ENCODE peak calls at places on chromosomes 5 and 9, in nine cellular contexts. One of them, this sample, is unnamed.

GRCh38 chr9:96420468-96421219 is 2.5 kb upstream of the ZNF367 start:
- DNase-seq in stomach: no peak
- DNase-seq in psoas muscle: no peak
- DNase-seq in GM12878: peak; percentile 61
- DNase-seq in lower leg skin: peak; percentile 71
- DNase-seq in CD4-positive, alpha-beta T cell: no peak
- DNase-seq in left ventricle myocardium inferior: no peak
- DNase-seq in GM13976: no peak
- DNase-seq in GM10248: peak; percentile 36
- DNase-seq in this sample: peak; percentile 81

GRCh38 chr9:130017035-130017909 is 25.7 kb downstream of the FNBP1 start:
- DNase-seq in GM10248: no peak
- DNase-seq in CD4-positive, alpha-beta T cell: no peak
- DNase-seq in psoas muscle: no peak
- DNase-seq in stomach: no peak
- DNase-seq in GM13976: no peak
- DNase-seq in GM12878: no peak
- DNase-seq in left ventricle myocardium inferior: no peak
- DNase-seq in lower leg skin: no peak
- DNase-seq in this sample: no peak

GRCh38 chr9:12702160-12702758 is 9.1 kb downstream of the TYRP1 start:
- DNase-seq in left ventricle myocardium inferior: no peak
- DNase-seq in lower leg skin: no peak
- DNase-seq in psoas muscle: peak; percentile 46
- DNase-seq in GM13976: no peak
- DNase-seq in GM12878: no peak
- DNase-seq in GM10248: no peak
- DNase-seq in stomach: no peak
- DNase-seq in CD4-positive, alpha-beta T cell: no peak
- DNase-seq in this sample: no peak

GRCh38 chr5:30832519-30832918 is 361.0 kb upstream of the CDH6 start:
- DNase-seq in GM12878: no peak
- DNase-seq in GM13976: no peak
- DNase-seq in psoas muscle: no peak
- DNase-seq in CD4-positive, alpha-beta T cell: no peak
- DNase-seq in GM10248: no peak
- DNase-seq in stomach: no peak
- DNase-seq in left ventricle myocardium inferior: no peak
- DNase-seq in lower leg skin: no peak
- DNase-seq in this sample: no peak

GRCh38 chr5:10913846-10914245 is 152.8 kb upstream of the DAP start:
- DNase-seq in GM13976: no peak
- DNase-seq in CD4-positive, alpha-beta T cell: no peak
- DNase-seq in lower leg skin: no peak
- DNase-seq in GM12878: no peak
- DNase-seq in stomach: no peak
- DNase-seq in psoas muscle: no peak
- DNase-seq in left ventricle myocardium inferior: no peak
- DNase-seq in GM10248: no peak
- DNase-seq in this sample: no peak

GRCh38 chr5:82165740-82166530 is 112.2 kb downstream of the RPS23 start:
- DNase-seq in CD4-positive, alpha-beta T cell: peak; percentile 4
- DNase-seq in GM13976: peak; percentile 31
- DNase-seq in left ventricle myocardium inferior: peak; percentile 59
- DNase-seq in lower leg skin: peak; percentile 84
- DNase-seq in GM10248: peak; percentile 29
- DNase-seq in psoas muscle: peak; percentile 83
- DNase-seq in GM12878: peak; percentile 39
- DNase-seq in stomach: peak; percentile 65
- DNase-seq in this sample: no peak

GRCh38 chr9:27654629-27655285 is 81.5 kb upstream of the C9orf72 start:
- DNase-seq in GM13976: no peak
- DNase-seq in CD4-positive, alpha-beta T cell: no peak
- DNase-seq in lower leg skin: no peak
- DNase-seq in left ventricle myocardium inferior: no peak
- DNase-seq in psoas muscle: no peak
- DNase-seq in GM12878: no peak
- DNase-seq in GM10248: no peak
- DNase-seq in stomach: peak; percentile 68
- DNase-seq in this sample: no peak

GRCh38 chr9:93645921-93646639 is 69.7 kb downstream of the PHF2 start:
- DNase-seq in left ventricle myocardium inferior: no peak
- DNase-seq in GM10248: no peak
- DNase-seq in lower leg skin: no peak
- DNase-seq in CD4-positive, alpha-beta T cell: no peak
- DNase-seq in GM12878: no peak
- DNase-seq in GM13976: no peak
- DNase-seq in psoas muscle: peak; percentile 42
- DNase-seq in stomach: no peak
- DNase-seq in this sample: no peak

GRCh38 chr9:10045598-10045997 is 567.2 kb downstream of the PTPRD start:
- DNase-seq in GM10248: no peak
- DNase-seq in psoas muscle: no peak
- DNase-seq in lower leg skin: no peak
- DNase-seq in stomach: no peak
- DNase-seq in CD4-positive, alpha-beta T cell: no peak
- DNase-seq in GM12878: no peak
- DNase-seq in GM13976: no peak
- DNase-seq in left ventricle myocardium inferior: no peak
- DNase-seq in this sample: no peak

GRCh38 chr5:135042595-135042994 is 8.6 kb upstream of the PITX1 start:
- DNase-seq in CD4-positive, alpha-beta T cell: no peak
- DNase-seq in GM12878: no peak
- DNase-seq in GM13976: no peak
- DNase-seq in lower leg skin: no peak
- DNase-seq in psoas muscle: peak; percentile 10
- DNase-seq in GM10248: no peak
- DNase-seq in stomach: no peak
- DNase-seq in left ventricle myocardium inferior: no peak
- DNase-seq in this sample: no peak

GRCh38 chr5:168877132-168877895 is 298.1 kb upstream of the PANK3 start:
- DNase-seq in CD4-positive, alpha-beta T cell: no peak
- DNase-seq in lower leg skin: no peak
- DNase-seq in psoas muscle: no peak
- DNase-seq in GM10248: no peak
- DNase-seq in left ventricle myocardium inferior: no peak
- DNase-seq in GM12878: no peak
- DNase-seq in stomach: no peak
- DNase-seq in GM13976: no peak
- DNase-seq in this sample: no peak

GRCh38 chr9:75953218-75953617 is 62.7 kb downstream of the PCSK5 start:
- DNase-seq in CD4-positive, alpha-beta T cell: no peak
- DNase-seq in psoas muscle: no peak
- DNase-seq in lower leg skin: no peak
- DNase-seq in stomach: no peak
- DNase-seq in GM10248: no peak
- DNase-seq in GM13976: no peak
- DNase-seq in left ventricle myocardium inferior: no peak
- DNase-seq in GM12878: no peak
- DNase-seq in this sample: no peak

GRCh38 chr9:90896231-90896630 is 94.6 kb downstream of the SYK start:
- DNase-seq in psoas muscle: no peak
- DNase-seq in CD4-positive, alpha-beta T cell: no peak
- DNase-seq in lower leg skin: no peak
- DNase-seq in stomach: no peak
- DNase-seq in GM10248: no peak
- DNase-seq in GM12878: no peak
- DNase-seq in GM13976: no peak
- DNase-seq in left ventricle myocardium inferior: no peak
- DNase-seq in this sample: no peak

GRCh38 chr9:90895786-90896185 is 94.2 kb downstream of the SYK start:
- DNase-seq in left ventricle myocardium inferior: no peak
- DNase-seq in GM12878: no peak
- DNase-seq in lower leg skin: no peak
- DNase-seq in GM13976: no peak
- DNase-seq in CD4-positive, alpha-beta T cell: no peak
- DNase-seq in psoas muscle: no peak
- DNase-seq in stomach: no peak
- DNase-seq in GM10248: no peak
- DNase-seq in this sample: no peak

GRCh38 chr9:90899287-90899686 is 97.7 kb downstream of the SYK start:
- DNase-seq in left ventricle myocardium inferior: no peak
- DNase-seq in GM13976: no peak
- DNase-seq in GM10248: no peak
- DNase-seq in GM12878: no peak
- DNase-seq in CD4-positive, alpha-beta T cell: no peak
- DNase-seq in psoas muscle: no peak
- DNase-seq in stomach: no peak
- DNase-seq in lower leg skin: no peak
- DNase-seq in this sample: no peak

GRCh38 chr9:90900130-90900529 is 98.5 kb downstream of the SYK start:
- DNase-seq in GM13976: no peak
- DNase-seq in GM12878: no peak
- DNase-seq in GM10248: no peak
- DNase-seq in stomach: no peak
- DNase-seq in lower leg skin: no peak
- DNase-seq in CD4-positive, alpha-beta T cell: no peak
- DNase-seq in left ventricle myocardium inferior: peak; percentile 52
- DNase-seq in psoas muscle: peak; percentile 71
- DNase-seq in this sample: no peak

DNA sequence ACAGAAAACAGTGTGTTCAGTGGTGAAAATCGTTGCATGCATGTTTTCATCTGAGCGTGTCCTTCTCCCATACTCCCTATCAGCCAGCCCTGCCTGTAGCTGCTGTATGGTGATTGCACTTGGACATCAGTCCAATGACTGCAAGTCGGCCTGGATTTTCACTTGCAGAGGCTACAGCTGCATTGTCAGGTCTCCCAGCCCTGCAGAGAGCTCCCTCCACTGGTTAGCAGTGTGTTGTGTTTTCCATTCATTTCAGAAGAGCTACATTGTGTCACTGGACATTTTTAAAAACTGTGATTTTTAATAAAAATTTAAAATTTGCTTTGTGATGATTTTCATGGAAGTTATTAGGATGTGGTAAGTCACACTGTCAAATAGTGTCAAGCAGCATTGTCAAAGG is 96.6 kb downstream of the SYK start:
- DNase-seq in psoas muscle: no peak
- DNase-seq in GM12878: no peak
- DNase-seq in GM10248: no peak
- DNase-seq in CD4-positive, alpha-beta T cell: no peak
- DNase-seq in GM13976: no peak
- DNase-seq in left ventricle myocardium inferior: no peak
- DNase-seq in stomach: no peak
- DNase-seq in lower leg skin: no peak
- DNase-seq in this sample: no peak
- TF ChIP-seq CTCF in psoas muscle: no peak
- TF ChIP-seq CTCF in GM12878: no peak
- TF ChIP-seq CTCF in GM10248: no peak
- TF ChIP-seq CTCF in CD4-positive, alpha-beta T cell: no peak
- TF ChIP-seq CTCF in GM13976: no peak
- TF ChIP-seq CTCF in left ventricle myocardium inferior: peak; percentile 43
- TF ChIP-seq CTCF in stomach: no peak
- TF ChIP-seq CTCF in lower leg skin: no peak
- TF ChIP-seq CTCF in this sample: peak; percentile 35

DNA sequence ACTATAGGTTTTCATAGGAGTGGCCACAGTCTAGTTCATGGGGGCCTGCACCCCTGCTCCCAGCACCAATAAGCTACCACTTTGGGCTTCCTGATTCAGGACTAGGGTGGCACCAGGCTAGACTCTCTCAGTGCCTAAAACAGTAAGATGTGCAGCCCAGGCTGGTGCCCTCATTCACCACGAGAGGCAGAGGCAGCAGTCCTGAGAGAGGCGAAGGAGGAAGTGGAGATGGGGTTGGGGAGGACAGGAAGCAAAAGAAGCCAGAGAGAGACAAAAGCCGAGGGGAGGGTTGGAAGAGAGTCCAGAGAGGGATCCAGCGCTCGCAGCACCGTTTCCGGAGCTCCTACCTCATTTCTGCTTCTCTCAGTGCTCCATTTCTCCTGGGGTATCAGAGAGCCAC is 180.9 kb downstream of the MED10 start:
- DNase-seq in stomach: no peak
- DNase-seq in GM10248: no peak
- DNase-seq in GM12878: no peak
- DNase-seq in GM13976: no peak
- DNase-seq in lower leg skin: no peak
- DNase-seq in psoas muscle: no peak
- DNase-seq in CD4-positive, alpha-beta T cell: no peak
- DNase-seq in left ventricle myocardium inferior: no peak
- DNase-seq in this sample: no peak
- TF ChIP-seq CTCF in stomach: no peak
- TF ChIP-seq CTCF in GM10248: no peak
- TF ChIP-seq CTCF in GM12878: no peak
- TF ChIP-seq CTCF in GM13976: no peak
- TF ChIP-seq CTCF in lower leg skin: no peak
- TF ChIP-seq CTCF in psoas muscle: no peak
- TF ChIP-seq CTCF in CD4-positive, alpha-beta T cell: no peak
- TF ChIP-seq CTCF in left ventricle myocardium inferior: no peak
- TF ChIP-seq CTCF in this sample: no peak

DNA sequence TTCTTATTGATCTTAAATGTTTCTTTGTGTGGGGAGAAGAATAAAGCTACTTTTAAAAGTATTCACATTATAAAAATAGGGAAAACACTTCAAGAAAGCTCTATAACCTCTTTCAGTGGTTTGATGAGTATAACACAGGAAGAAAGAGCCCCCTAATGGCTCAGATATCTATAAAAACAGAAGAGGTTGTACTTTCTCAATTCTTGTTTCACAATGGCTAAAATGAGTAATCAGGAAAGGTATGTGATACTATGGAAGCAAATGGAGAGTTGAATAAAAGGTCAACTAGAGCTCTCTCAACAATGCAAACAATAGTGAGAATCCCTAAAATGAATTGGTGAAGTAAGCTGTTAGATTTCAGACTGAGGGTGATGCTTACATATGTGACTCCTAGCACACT is 584.6 kb upstream of the CDH18 start:
- DNase-seq in left ventricle myocardium inferior: no peak
- DNase-seq in stomach: no peak
- DNase-seq in psoas muscle: no peak
- DNase-seq in GM12878: no peak
- DNase-seq in GM13976: no peak
- DNase-seq in GM10248: no peak
- DNase-seq in lower leg skin: no peak
- DNase-seq in CD4-positive, alpha-beta T cell: no peak
- DNase-seq in this sample: no peak
- TF ChIP-seq CTCF in left ventricle myocardium inferior: no peak
- TF ChIP-seq CTCF in stomach: no peak
- TF ChIP-seq CTCF in psoas muscle: no peak
- TF ChIP-seq CTCF in GM12878: no peak
- TF ChIP-seq CTCF in GM13976: no peak
- TF ChIP-seq CTCF in GM10248: no peak
- TF ChIP-seq CTCF in lower leg skin: no peak
- TF ChIP-seq CTCF in CD4-positive, alpha-beta T cell: no peak
- TF ChIP-seq CTCF in this sample: no peak

DNA sequence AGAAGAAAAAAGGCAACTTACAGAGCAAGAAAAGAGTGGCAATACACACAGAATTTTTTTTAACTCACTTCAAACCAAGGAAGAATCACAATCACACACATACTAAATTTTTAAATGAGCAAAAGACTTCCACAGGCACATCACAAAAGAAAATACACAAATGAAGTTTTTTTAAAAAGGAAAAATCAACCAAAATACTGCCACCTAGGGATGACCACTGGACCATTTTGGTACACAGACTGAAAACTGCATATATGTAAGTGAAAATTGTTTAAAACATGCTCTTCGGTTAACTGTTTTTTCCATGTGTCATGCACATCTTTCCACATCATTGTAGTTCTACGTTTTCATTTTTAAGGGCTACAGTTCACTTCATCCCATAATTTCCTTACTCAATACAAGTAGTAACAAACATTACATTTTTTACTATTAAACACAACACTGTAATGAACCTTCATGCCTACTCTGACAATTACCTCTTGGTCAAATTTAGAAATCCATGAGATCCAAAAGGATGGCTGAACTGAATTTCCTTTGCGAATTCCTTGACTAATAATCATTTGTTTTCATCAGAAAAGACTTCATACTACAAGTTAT is 79.0 kb downstream of the FBXW11 start:
- DNase-seq in GM12878: no peak
- DNase-seq in CD4-positive, alpha-beta T cell: no peak
- DNase-seq in psoas muscle: no peak
- DNase-seq in lower leg skin: no peak
- DNase-seq in GM10248: no peak
- DNase-seq in left ventricle myocardium inferior: no peak
- DNase-seq in GM13976: no peak
- DNase-seq in stomach: no peak
- DNase-seq in this sample: no peak
- TF ChIP-seq CTCF in GM12878: no peak
- TF ChIP-seq CTCF in CD4-positive, alpha-beta T cell: peak; percentile 30
- TF ChIP-seq CTCF in psoas muscle: no peak
- TF ChIP-seq CTCF in lower leg skin: no peak
- TF ChIP-seq CTCF in GM10248: no peak
- TF ChIP-seq CTCF in left ventricle myocardium inferior: no peak
- TF ChIP-seq CTCF in GM13976: peak; percentile 17
- TF ChIP-seq CTCF in stomach: no peak
- TF ChIP-seq CTCF in this sample: peak; percentile 53